ENCODE peak calls at places on chromosomes 11 and 22, in seven cellular contexts. One of them, this sample, is unnamed.

GRCh38 chr11:76410771-76411423 is 29.8 kb downstream of the GVQW3 start:
- DNase-seq in KBM-7: no peak
- DNase-seq in iris pigment epithelial cell: no peak
- DNase-seq in choroid plexus epithelial cell: no peak
- DNase-seq in HEK293T: no peak
- DNase-seq in left cardiac atrium: no peak
- DNase-seq in activated CD4-positive, alpha-beta T cell treated with anti-CD3 and anti-CD28 coated beads, Interleukin-2, amount 50 U/mL, for 1 hour: no peak
- DNase-seq in this sample: no peak

GRCh38 chr22:17057959-17058814 is 26.6 kb upstream of the IL17RA start:
- DNase-seq in KBM-7: peak; percentile 74
- DNase-seq in iris pigment epithelial cell: peak; percentile 71
- DNase-seq in choroid plexus epithelial cell: peak; percentile 85
- DNase-seq in HEK293T: peak; percentile 87
- DNase-seq in left cardiac atrium: peak; percentile 70
- DNase-seq in activated CD4-positive, alpha-beta T cell treated with anti-CD3 and anti-CD28 coated beads, Interleukin-2, amount 50 U/mL, for 1 hour: peak; percentile 35
- DNase-seq in this sample: peak; percentile 34

GRCh38 chr11:86869531-86869930 is 69.2 kb downstream of the PRSS23 start:
- DNase-seq in KBM-7: no peak
- DNase-seq in iris pigment epithelial cell: no peak
- DNase-seq in choroid plexus epithelial cell: no peak
- DNase-seq in HEK293T: no peak
- DNase-seq in left cardiac atrium: no peak
- DNase-seq in activated CD4-positive, alpha-beta T cell treated with anti-CD3 and anti-CD28 coated beads, Interleukin-2, amount 50 U/mL, for 1 hour: no peak
- DNase-seq in this sample: no peak

GRCh38 chr11:108698844-108699642 is 34.2 kb downstream of the DDX10 start:
- DNase-seq in KBM-7: no peak
- DNase-seq in iris pigment epithelial cell: peak; percentile 42
- DNase-seq in choroid plexus epithelial cell: peak; percentile 12
- DNase-seq in HEK293T: no peak
- DNase-seq in left cardiac atrium: no peak
- DNase-seq in activated CD4-positive, alpha-beta T cell treated with anti-CD3 and anti-CD28 coated beads, Interleukin-2, amount 50 U/mL, for 1 hour: no peak
- DNase-seq in this sample: no peak

GRCh38 chr22:23626286-23626975 is 5.7 kb downstream of the DRICH1 start:
- DNase-seq in KBM-7: no peak
- DNase-seq in iris pigment epithelial cell: no peak
- DNase-seq in choroid plexus epithelial cell: no peak
- DNase-seq in HEK293T: no peak
- DNase-seq in left cardiac atrium: no peak
- DNase-seq in activated CD4-positive, alpha-beta T cell treated with anti-CD3 and anti-CD28 coated beads, Interleukin-2, amount 50 U/mL, for 1 hour: no peak
- DNase-seq in this sample: no peak

GRCh38 chr11:44014968-44015623 is 32.7 kb upstream of the ACCSL start:
- DNase-seq in KBM-7: no peak
- DNase-seq in iris pigment epithelial cell: peak; percentile 10
- DNase-seq in choroid plexus epithelial cell: peak; percentile 34
- DNase-seq in HEK293T: no peak
- DNase-seq in left cardiac atrium: no peak
- DNase-seq in activated CD4-positive, alpha-beta T cell treated with anti-CD3 and anti-CD28 coated beads, Interleukin-2, amount 50 U/mL, for 1 hour: no peak
- DNase-seq in this sample: no peak

GRCh38 chr11:45847908-45848316 is 637 bp downstream of the CRY2 start:
- DNase-seq in KBM-7: peak; percentile 54
- DNase-seq in iris pigment epithelial cell: peak; percentile 76
- DNase-seq in choroid plexus epithelial cell: peak; percentile 76
- DNase-seq in HEK293T: peak; percentile 61
- DNase-seq in left cardiac atrium: peak; percentile 70
- DNase-seq in activated CD4-positive, alpha-beta T cell treated with anti-CD3 and anti-CD28 coated beads, Interleukin-2, amount 50 U/mL, for 1 hour: peak; percentile 24
- DNase-seq in this sample: no peak

GRCh38 chr11:88338223-88338661 is 706 bp upstream of the CTSC start:
- DNase-seq in KBM-7: peak; percentile 94
- DNase-seq in iris pigment epithelial cell: peak; percentile 94
- DNase-seq in choroid plexus epithelial cell: peak; percentile 89
- DNase-seq in HEK293T: peak; percentile 21
- DNase-seq in left cardiac atrium: peak; percentile 55
- DNase-seq in activated CD4-positive, alpha-beta T cell treated with anti-CD3 and anti-CD28 coated beads, Interleukin-2, amount 50 U/mL, for 1 hour: peak; percentile 23
- DNase-seq in this sample: peak; percentile 70

GRCh38 chr11:121929581-121929980 is 186.4 kb downstream of the BLID start:
- DNase-seq in KBM-7: no peak
- DNase-seq in iris pigment epithelial cell: peak; percentile 46
- DNase-seq in choroid plexus epithelial cell: peak; percentile 47
- DNase-seq in HEK293T: no peak
- DNase-seq in left cardiac atrium: peak; percentile 32
- DNase-seq in activated CD4-positive, alpha-beta T cell treated with anti-CD3 and anti-CD28 coated beads, Interleukin-2, amount 50 U/mL, for 1 hour: no peak
- DNase-seq in this sample: no peak

GRCh38 chr11:75524576-75525432 is 937 bp downstream of the GDPD5 start:
- DNase-seq in KBM-7: peak; percentile 44
- DNase-seq in iris pigment epithelial cell: no peak
- DNase-seq in choroid plexus epithelial cell: no peak
- DNase-seq in HEK293T: peak; percentile 28
- DNase-seq in left cardiac atrium: no peak
- DNase-seq in activated CD4-positive, alpha-beta T cell treated with anti-CD3 and anti-CD28 coated beads, Interleukin-2, amount 50 U/mL, for 1 hour: peak; percentile 29
- DNase-seq in this sample: peak; percentile 33

GRCh38 chr11:90468923-90469322 is 246.1 kb upstream of the CHORDC1 start:
- DNase-seq in KBM-7: no peak
- DNase-seq in iris pigment epithelial cell: peak; percentile 55
- DNase-seq in choroid plexus epithelial cell: peak; percentile 39
- DNase-seq in HEK293T: no peak
- DNase-seq in left cardiac atrium: no peak
- DNase-seq in activated CD4-positive, alpha-beta T cell treated with anti-CD3 and anti-CD28 coated beads, Interleukin-2, amount 50 U/mL, for 1 hour: no peak
- DNase-seq in this sample: no peak

GRCh38 chr22:21003782-21004181 is 1.9 kb upstream of the THAP7 start:
- DNase-seq in KBM-7: no peak
- DNase-seq in iris pigment epithelial cell: no peak
- DNase-seq in choroid plexus epithelial cell: no peak
- DNase-seq in HEK293T: no peak
- DNase-seq in left cardiac atrium: no peak
- DNase-seq in activated CD4-positive, alpha-beta T cell treated with anti-CD3 and anti-CD28 coated beads, Interleukin-2, amount 50 U/mL, for 1 hour: no peak
- DNase-seq in this sample: no peak

GRCh38 chr22:46673677-46674236 is 53.6 kb downstream of the GRAMD4 start:
- DNase-seq in KBM-7: no peak
- DNase-seq in iris pigment epithelial cell: no peak
- DNase-seq in choroid plexus epithelial cell: no peak
- DNase-seq in HEK293T: no peak
- DNase-seq in left cardiac atrium: no peak
- DNase-seq in activated CD4-positive, alpha-beta T cell treated with anti-CD3 and anti-CD28 coated beads, Interleukin-2, amount 50 U/mL, for 1 hour: peak; percentile 34
- DNase-seq in this sample: no peak

GRCh38 chr22:30870451-30871345 is 97.9 kb downstream of the MORC2 start:
- DNase-seq in KBM-7: no peak
- DNase-seq in iris pigment epithelial cell: no peak
- DNase-seq in choroid plexus epithelial cell: no peak
- DNase-seq in HEK293T: no peak
- DNase-seq in left cardiac atrium: no peak
- DNase-seq in activated CD4-positive, alpha-beta T cell treated with anti-CD3 and anti-CD28 coated beads, Interleukin-2, amount 50 U/mL, for 1 hour: no peak
- DNase-seq in this sample: no peak

GRCh38 chr11:19380375-19380774 is 139.6 kb upstream of the E2F8 start:
- DNase-seq in KBM-7: no peak
- DNase-seq in iris pigment epithelial cell: peak; percentile 89
- DNase-seq in choroid plexus epithelial cell: peak; percentile 85
- DNase-seq in HEK293T: no peak
- DNase-seq in left cardiac atrium: peak; percentile 41
- DNase-seq in activated CD4-positive, alpha-beta T cell treated with anti-CD3 and anti-CD28 coated beads, Interleukin-2, amount 50 U/mL, for 1 hour: no peak
- DNase-seq in this sample: no peak

GRCh38 chr11:84855846-84856245 is 771.3 kb downstream of the DLG2 start:
- DNase-seq in KBM-7: no peak
- DNase-seq in iris pigment epithelial cell: peak; percentile 67
- DNase-seq in choroid plexus epithelial cell: peak; percentile 73
- DNase-seq in HEK293T: no peak
- DNase-seq in left cardiac atrium: no peak
- DNase-seq in activated CD4-positive, alpha-beta T cell treated with anti-CD3 and anti-CD28 coated beads, Interleukin-2, amount 50 U/mL, for 1 hour: no peak
- DNase-seq in this sample: no peak

GRCh38 chr11:5618807-5619206 is 6.0 kb upstream of the TRIM34 start:
- DNase-seq in KBM-7: no peak
- DNase-seq in iris pigment epithelial cell: peak; percentile 86
- DNase-seq in choroid plexus epithelial cell: peak; percentile 54
- DNase-seq in HEK293T: no peak
- DNase-seq in left cardiac atrium: no peak
- DNase-seq in activated CD4-positive, alpha-beta T cell treated with anti-CD3 and anti-CD28 coated beads, Interleukin-2, amount 50 U/mL, for 1 hour: no peak
- DNase-seq in this sample: no peak

GRCh38 chr11:124896071-124896750 is 1.5 kb downstream of the ROBO4 start:
- DNase-seq in KBM-7: no peak
- DNase-seq in iris pigment epithelial cell: no peak
- DNase-seq in choroid plexus epithelial cell: no peak
- DNase-seq in HEK293T: no peak
- DNase-seq in left cardiac atrium: no peak
- DNase-seq in activated CD4-positive, alpha-beta T cell treated with anti-CD3 and anti-CD28 coated beads, Interleukin-2, amount 50 U/mL, for 1 hour: no peak
- DNase-seq in this sample: no peak

GRCh38 chr11:64743591-64744543 is at the start of gene RASGRP2:
- DNase-seq in KBM-7: peak; percentile 90
- DNase-seq in iris pigment epithelial cell: peak; percentile 40
- DNase-seq in choroid plexus epithelial cell: peak; percentile 77
- DNase-seq in HEK293T: peak; percentile 73
- DNase-seq in left cardiac atrium: peak; percentile 84
- DNase-seq in activated CD4-positive, alpha-beta T cell treated with anti-CD3 and anti-CD28 coated beads, Interleukin-2, amount 50 U/mL, for 1 hour: peak; percentile 88
- DNase-seq in this sample: peak; percentile 90

GRCh38 chr11:67538823-67539505 is 15.7 kb upstream of the CABP2 start:
- DNase-seq in KBM-7: no peak
- DNase-seq in iris pigment epithelial cell: no peak
- DNase-seq in choroid plexus epithelial cell: no peak
- DNase-seq in HEK293T: no peak
- DNase-seq in left cardiac atrium: no peak
- DNase-seq in activated CD4-positive, alpha-beta T cell treated with anti-CD3 and anti-CD28 coated beads, Interleukin-2, amount 50 U/mL, for 1 hour: no peak
- DNase-seq in this sample: no peak

GRCh38 chr11:105829084-105829483 is 193.0 kb downstream of the MSANTD4 start:
- DNase-seq in KBM-7: peak; percentile 9
- DNase-seq in iris pigment epithelial cell: no peak
- DNase-seq in choroid plexus epithelial cell: no peak
- DNase-seq in HEK293T: no peak
- DNase-seq in left cardiac atrium: no peak
- DNase-seq in activated CD4-positive, alpha-beta T cell treated with anti-CD3 and anti-CD28 coated beads, Interleukin-2, amount 50 U/mL, for 1 hour: no peak
- DNase-seq in this sample: no peak

GRCh38 chr22:48091060-48091650 is 1328.7 kb downstream of the TBC1D22A start:
- DNase-seq in KBM-7: no peak
- DNase-seq in iris pigment epithelial cell: no peak
- DNase-seq in choroid plexus epithelial cell: no peak
- DNase-seq in HEK293T: no peak
- DNase-seq in left cardiac atrium: no peak
- DNase-seq in activated CD4-positive, alpha-beta T cell treated with anti-CD3 and anti-CD28 coated beads, Interleukin-2, amount 50 U/mL, for 1 hour: no peak
- DNase-seq in this sample: no peak

GRCh38 chr11:34468209-34468841 is 29.6 kb downstream of the CAT start:
- DNase-seq in KBM-7: peak; percentile 83
- DNase-seq in iris pigment epithelial cell: peak; percentile 50
- DNase-seq in choroid plexus epithelial cell: peak; percentile 67
- DNase-seq in HEK293T: peak; percentile 53
- DNase-seq in left cardiac atrium: no peak
- DNase-seq in activated CD4-positive, alpha-beta T cell treated with anti-CD3 and anti-CD28 coated beads, Interleukin-2, amount 50 U/mL, for 1 hour: peak; percentile 31
- DNase-seq in this sample: peak; percentile 46

GRCh38 chr11:73577496-73577917 is 20.4 kb downstream of the FAM168A start:
- DNase-seq in KBM-7: no peak
- DNase-seq in iris pigment epithelial cell: peak; percentile 31
- DNase-seq in choroid plexus epithelial cell: peak; percentile 19
- DNase-seq in HEK293T: no peak
- DNase-seq in left cardiac atrium: no peak
- DNase-seq in activated CD4-positive, alpha-beta T cell treated with anti-CD3 and anti-CD28 coated beads, Interleukin-2, amount 50 U/mL, for 1 hour: no peak
- DNase-seq in this sample: no peak

GRCh38 chr11:118079507-118079906 is 2.6 kb downstream of the TMPRSS4 start:
- DNase-seq in KBM-7: no peak
- DNase-seq in iris pigment epithelial cell: no peak
- DNase-seq in choroid plexus epithelial cell: no peak
- DNase-seq in HEK293T: no peak
- DNase-seq in left cardiac atrium: no peak
- DNase-seq in activated CD4-positive, alpha-beta T cell treated with anti-CD3 and anti-CD28 coated beads, Interleukin-2, amount 50 U/mL, for 1 hour: no peak
- DNase-seq in this sample: no peak

GRCh38 chr11:60951909-60952741 is at the start of gene SLC15A3:
- DNase-seq in KBM-7: peak; percentile 75
- DNase-seq in iris pigment epithelial cell: peak; percentile 47
- DNase-seq in choroid plexus epithelial cell: peak; percentile 50
- DNase-seq in HEK293T: no peak
- DNase-seq in left cardiac atrium: peak; percentile 75
- DNase-seq in activated CD4-positive, alpha-beta T cell treated with anti-CD3 and anti-CD28 coated beads, Interleukin-2, amount 50 U/mL, for 1 hour: peak; percentile 20
- DNase-seq in this sample: peak; percentile 39

This sample was measured in stimulated activated naive CD8-positive, alpha-beta T cell treated with anti-CD3 and anti-CD28 coated beads, Interleukin-15, amount 100 ng/mL, for 72 hours.